ENCODE peak calls at places on chromosomes 13 and 19, in ten cellular contexts. One of them, this sample, is unnamed.

GRCh38 chr13:50267917-50268316 is 252.7 kb downstream of the KCNRG start:
- DNase-seq in T-helper 9 cell: no peak
- DNase-seq in activated CD4-positive, alpha-beta T cell treated with anti-CD3 and anti-CD28 coated beads for 24 hours: no peak
- DNase-seq in AML-193: no peak
- DNase-seq in stimulated activated CD4-positive, alpha-beta T cell treated with anti-CD3 and anti-CD28 coated beads, Interleukin-15, amount 100 ng/mL, for 24 hours: no peak
- DNase-seq in mesothelial cell of epicardium: no peak
- DNase-seq in WTC11: no peak
- DNase-seq in uterus: no peak
- DNase-seq in type B pancreatic cell: no peak
- DNase-seq in NCI-H460: no peak
- DNase-seq in this sample: no peak

GRCh38 chr19:48419158-48419920 is 25.9 kb downstream of the GRIN2D start:
- DNase-seq in T-helper 9 cell: peak; percentile 57
- DNase-seq in activated CD4-positive, alpha-beta T cell treated with anti-CD3 and anti-CD28 coated beads for 24 hours: peak; percentile 58
- DNase-seq in AML-193: peak; percentile 60
- DNase-seq in stimulated activated CD4-positive, alpha-beta T cell treated with anti-CD3 and anti-CD28 coated beads, Interleukin-15, amount 100 ng/mL, for 24 hours: peak; percentile 80
- DNase-seq in mesothelial cell of epicardium: no peak
- DNase-seq in WTC11: peak; percentile 88
- DNase-seq in uterus: no peak
- DNase-seq in type B pancreatic cell: no peak
- DNase-seq in NCI-H460: no peak
- DNase-seq in this sample: peak; percentile 67

GRCh38 chr19:55348317-55349034 is 6.0 kb downstream of the COX6B2 start:
- DNase-seq in T-helper 9 cell: no peak
- DNase-seq in activated CD4-positive, alpha-beta T cell treated with anti-CD3 and anti-CD28 coated beads for 24 hours: no peak
- DNase-seq in AML-193: no peak
- DNase-seq in stimulated activated CD4-positive, alpha-beta T cell treated with anti-CD3 and anti-CD28 coated beads, Interleukin-15, amount 100 ng/mL, for 24 hours: no peak
- DNase-seq in mesothelial cell of epicardium: no peak
- DNase-seq in WTC11: peak; percentile 50
- DNase-seq in uterus: no peak
- DNase-seq in type B pancreatic cell: no peak
- DNase-seq in NCI-H460: no peak
- DNase-seq in this sample: no peak

GRCh38 chr19:23440791-23441190 is 45.5 kb upstream of the ZNF91 start:
- DNase-seq in T-helper 9 cell: no peak
- DNase-seq in activated CD4-positive, alpha-beta T cell treated with anti-CD3 and anti-CD28 coated beads for 24 hours: no peak
- DNase-seq in AML-193: no peak
- DNase-seq in stimulated activated CD4-positive, alpha-beta T cell treated with anti-CD3 and anti-CD28 coated beads, Interleukin-15, amount 100 ng/mL, for 24 hours: peak; percentile 23
- DNase-seq in mesothelial cell of epicardium: no peak
- DNase-seq in WTC11: peak; percentile 66
- DNase-seq in uterus: no peak
- DNase-seq in type B pancreatic cell: no peak
- DNase-seq in NCI-H460: no peak
- DNase-seq in this sample: no peak

GRCh38 chr19:18029617-18030338 is 21.8 kb downstream of the ARRDC2 start:
- DNase-seq in T-helper 9 cell: no peak
- DNase-seq in activated CD4-positive, alpha-beta T cell treated with anti-CD3 and anti-CD28 coated beads for 24 hours: no peak
- DNase-seq in AML-193: no peak
- DNase-seq in stimulated activated CD4-positive, alpha-beta T cell treated with anti-CD3 and anti-CD28 coated beads, Interleukin-15, amount 100 ng/mL, for 24 hours: no peak
- DNase-seq in mesothelial cell of epicardium: no peak
- DNase-seq in WTC11: no peak
- DNase-seq in uterus: no peak
- DNase-seq in type B pancreatic cell: no peak
- DNase-seq in NCI-H460: no peak
- DNase-seq in this sample: no peak

GRCh38 chr19:3458595-3459284 is 21.6 kb downstream of the SMIM24 start:
- DNase-seq in T-helper 9 cell: no peak
- DNase-seq in activated CD4-positive, alpha-beta T cell treated with anti-CD3 and anti-CD28 coated beads for 24 hours: no peak
- DNase-seq in AML-193: no peak
- DNase-seq in stimulated activated CD4-positive, alpha-beta T cell treated with anti-CD3 and anti-CD28 coated beads, Interleukin-15, amount 100 ng/mL, for 24 hours: no peak
- DNase-seq in mesothelial cell of epicardium: no peak
- DNase-seq in WTC11: no peak
- DNase-seq in uterus: peak; percentile 75
- DNase-seq in type B pancreatic cell: no peak
- DNase-seq in NCI-H460: no peak
- DNase-seq in this sample: no peak

GRCh38 chr19:6519289-6519688 is 11.5 kb upstream of the TNFSF9 start:
- DNase-seq in T-helper 9 cell: no peak
- DNase-seq in activated CD4-positive, alpha-beta T cell treated with anti-CD3 and anti-CD28 coated beads for 24 hours: no peak
- DNase-seq in AML-193: no peak
- DNase-seq in stimulated activated CD4-positive, alpha-beta T cell treated with anti-CD3 and anti-CD28 coated beads, Interleukin-15, amount 100 ng/mL, for 24 hours: no peak
- DNase-seq in mesothelial cell of epicardium: no peak
- DNase-seq in WTC11: no peak
- DNase-seq in uterus: no peak
- DNase-seq in type B pancreatic cell: no peak
- DNase-seq in NCI-H460: no peak
- DNase-seq in this sample: no peak

GRCh38 chr13:21837841-21838551 is 167.1 kb downstream of the FGF9 start:
- DNase-seq in T-helper 9 cell: no peak
- DNase-seq in activated CD4-positive, alpha-beta T cell treated with anti-CD3 and anti-CD28 coated beads for 24 hours: no peak
- DNase-seq in AML-193: no peak
- DNase-seq in stimulated activated CD4-positive, alpha-beta T cell treated with anti-CD3 and anti-CD28 coated beads, Interleukin-15, amount 100 ng/mL, for 24 hours: no peak
- DNase-seq in mesothelial cell of epicardium: no peak
- DNase-seq in WTC11: no peak
- DNase-seq in uterus: peak; percentile 36
- DNase-seq in type B pancreatic cell: no peak
- DNase-seq in NCI-H460: no peak
- DNase-seq in this sample: no peak

GRCh38 chr13:36445278-36445677 is 13.0 kb downstream of the CCNA1 start:
- DNase-seq in T-helper 9 cell: no peak
- DNase-seq in activated CD4-positive, alpha-beta T cell treated with anti-CD3 and anti-CD28 coated beads for 24 hours: no peak
- DNase-seq in AML-193: peak; percentile 46
- DNase-seq in stimulated activated CD4-positive, alpha-beta T cell treated with anti-CD3 and anti-CD28 coated beads, Interleukin-15, amount 100 ng/mL, for 24 hours: no peak
- DNase-seq in mesothelial cell of epicardium: no peak
- DNase-seq in WTC11: no peak
- DNase-seq in uterus: no peak
- DNase-seq in type B pancreatic cell: no peak
- DNase-seq in NCI-H460: no peak
- DNase-seq in this sample: no peak

GRCh38 chr13:28489975-28490550 is 4.9 kb downstream of the FLT1 start:
- DNase-seq in T-helper 9 cell: no peak
- DNase-seq in activated CD4-positive, alpha-beta T cell treated with anti-CD3 and anti-CD28 coated beads for 24 hours: no peak
- DNase-seq in AML-193: no peak
- DNase-seq in stimulated activated CD4-positive, alpha-beta T cell treated with anti-CD3 and anti-CD28 coated beads, Interleukin-15, amount 100 ng/mL, for 24 hours: no peak
- DNase-seq in mesothelial cell of epicardium: no peak
- DNase-seq in WTC11: no peak
- DNase-seq in uterus: no peak
- DNase-seq in type B pancreatic cell: no peak
- DNase-seq in NCI-H460: no peak
- DNase-seq in this sample: peak; percentile 57

GRCh38 chr13:93861818-93862217 is 617.7 kb downstream of the DCT start:
- DNase-seq in T-helper 9 cell: no peak
- DNase-seq in activated CD4-positive, alpha-beta T cell treated with anti-CD3 and anti-CD28 coated beads for 24 hours: no peak
- DNase-seq in AML-193: no peak
- DNase-seq in stimulated activated CD4-positive, alpha-beta T cell treated with anti-CD3 and anti-CD28 coated beads, Interleukin-15, amount 100 ng/mL, for 24 hours: no peak
- DNase-seq in mesothelial cell of epicardium: no peak
- DNase-seq in WTC11: no peak
- DNase-seq in uterus: no peak
- DNase-seq in type B pancreatic cell: no peak
- DNase-seq in NCI-H460: peak; percentile 40
- DNase-seq in this sample: no peak

GRCh38 chr13:51793570-51794273 is 10.2 kb downstream of the DHRS12 start:
- DNase-seq in T-helper 9 cell: no peak
- DNase-seq in activated CD4-positive, alpha-beta T cell treated with anti-CD3 and anti-CD28 coated beads for 24 hours: peak; percentile 46
- DNase-seq in AML-193: peak; percentile 99
- DNase-seq in stimulated activated CD4-positive, alpha-beta T cell treated with anti-CD3 and anti-CD28 coated beads, Interleukin-15, amount 100 ng/mL, for 24 hours: peak; percentile 76
- DNase-seq in mesothelial cell of epicardium: no peak
- DNase-seq in WTC11: no peak
- DNase-seq in uterus: no peak
- DNase-seq in type B pancreatic cell: no peak
- DNase-seq in NCI-H460: peak; percentile 42
- DNase-seq in this sample: no peak

GRCh38 chr19:43595605-43595998 is 332 bp downstream of the IRGQ start:
- DNase-seq in T-helper 9 cell: peak; percentile 16
- DNase-seq in activated CD4-positive, alpha-beta T cell treated with anti-CD3 and anti-CD28 coated beads for 24 hours: no peak
- DNase-seq in AML-193: no peak
- DNase-seq in stimulated activated CD4-positive, alpha-beta T cell treated with anti-CD3 and anti-CD28 coated beads, Interleukin-15, amount 100 ng/mL, for 24 hours: peak; percentile 28
- DNase-seq in mesothelial cell of epicardium: peak; percentile 53
- DNase-seq in WTC11: no peak
- DNase-seq in uterus: no peak
- DNase-seq in type B pancreatic cell: no peak
- DNase-seq in NCI-H460: no peak
- DNase-seq in this sample: peak; percentile 22

GRCh38 chr13:112917731-112918130 is 51.3 kb upstream of the MCF2L start:
- DNase-seq in T-helper 9 cell: no peak
- DNase-seq in activated CD4-positive, alpha-beta T cell treated with anti-CD3 and anti-CD28 coated beads for 24 hours: no peak
- DNase-seq in AML-193: no peak
- DNase-seq in stimulated activated CD4-positive, alpha-beta T cell treated with anti-CD3 and anti-CD28 coated beads, Interleukin-15, amount 100 ng/mL, for 24 hours: no peak
- DNase-seq in mesothelial cell of epicardium: no peak
- DNase-seq in WTC11: no peak
- DNase-seq in uterus: no peak
- DNase-seq in type B pancreatic cell: no peak
- DNase-seq in NCI-H460: no peak
- DNase-seq in this sample: no peak

GRCh38 chr19:52735734-52736133 is 890 bp upstream of the ZNF611 start:
- DNase-seq in T-helper 9 cell: no peak
- DNase-seq in activated CD4-positive, alpha-beta T cell treated with anti-CD3 and anti-CD28 coated beads for 24 hours: no peak
- DNase-seq in AML-193: no peak
- DNase-seq in stimulated activated CD4-positive, alpha-beta T cell treated with anti-CD3 and anti-CD28 coated beads, Interleukin-15, amount 100 ng/mL, for 24 hours: peak; percentile 23
- DNase-seq in mesothelial cell of epicardium: peak; percentile 44
- DNase-seq in WTC11: peak; percentile 89
- DNase-seq in uterus: peak; percentile 75
- DNase-seq in type B pancreatic cell: no peak
- DNase-seq in NCI-H460: no peak
- DNase-seq in this sample: peak; percentile 73

GRCh38 chr13:20301391-20302071 is 69.4 kb upstream of the GJB6 start:
- DNase-seq in T-helper 9 cell: no peak
- DNase-seq in activated CD4-positive, alpha-beta T cell treated with anti-CD3 and anti-CD28 coated beads for 24 hours: no peak
- DNase-seq in AML-193: no peak
- DNase-seq in stimulated activated CD4-positive, alpha-beta T cell treated with anti-CD3 and anti-CD28 coated beads, Interleukin-15, amount 100 ng/mL, for 24 hours: no peak
- DNase-seq in mesothelial cell of epicardium: no peak
- DNase-seq in WTC11: peak; percentile 39
- DNase-seq in uterus: no peak
- DNase-seq in type B pancreatic cell: no peak
- DNase-seq in NCI-H460: no peak
- DNase-seq in this sample: peak; percentile 23

GRCh38 chr13:28322256-28322895 is 172.6 kb downstream of the FLT1 start:
- DNase-seq in T-helper 9 cell: no peak
- DNase-seq in activated CD4-positive, alpha-beta T cell treated with anti-CD3 and anti-CD28 coated beads for 24 hours: no peak
- DNase-seq in AML-193: no peak
- DNase-seq in stimulated activated CD4-positive, alpha-beta T cell treated with anti-CD3 and anti-CD28 coated beads, Interleukin-15, amount 100 ng/mL, for 24 hours: no peak
- DNase-seq in mesothelial cell of epicardium: no peak
- DNase-seq in WTC11: no peak
- DNase-seq in uterus: no peak
- DNase-seq in type B pancreatic cell: no peak
- DNase-seq in NCI-H460: no peak
- DNase-seq in this sample: no peak